ENCODE peak calls at places on chromosomes 16 and 17, in four cellular contexts. One of them, this sample, is unnamed.

GRCh38 chr17:41678907-41679739 is 9.6 kb upstream of the EIF1 start:
- DNase-seq in GM12892: no peak
- DNase-seq in GM23248: peak; percentile 66
- DNase-seq in T-helper 1 cell: peak; percentile 96
- DNase-seq in this sample: peak; percentile 30

GRCh38 chr16:66295761-66296546 is 70.5 kb upstream of the CDH5 start:
- DNase-seq in GM12892: no peak
- DNase-seq in GM23248: no peak
- DNase-seq in T-helper 1 cell: no peak
- DNase-seq in this sample: no peak

GRCh38 chr16:9542165-9542755 is 450.8 kb downstream of the HAPSTR1 start:
- DNase-seq in GM12892: no peak
- DNase-seq in GM23248: no peak
- DNase-seq in T-helper 1 cell: no peak
- DNase-seq in this sample: no peak

GRCh38 chr17:48102700-48103378 is 1.6 kb upstream of the CBX1 start:
- DNase-seq in GM12892: no peak
- DNase-seq in GM23248: no peak
- DNase-seq in T-helper 1 cell: peak; percentile 53
- DNase-seq in this sample: no peak

GRCh38 chr17:1888741-1889140 is 58.9 kb downstream of the RPA1 start:
- DNase-seq in GM12892: no peak
- DNase-seq in GM23248: no peak
- DNase-seq in T-helper 1 cell: no peak
- DNase-seq in this sample: no peak

GRCh38 chr17:82043507-82043906 is 6.0 kb upstream of the DCXR start:
- DNase-seq in GM12892: no peak
- DNase-seq in GM23248: no peak
- DNase-seq in T-helper 1 cell: no peak
- DNase-seq in this sample: no peak

GRCh38 chr17:62966426-62967110 is 533 bp downstream of the TANC2 start:
- DNase-seq in GM12892: no peak
- DNase-seq in GM23248: peak; percentile 60
- DNase-seq in T-helper 1 cell: peak; percentile 4
- DNase-seq in this sample: peak; percentile 67

GRCh38 chr16:80369559-80369958 is 171.2 kb upstream of the DYNLRB2 start:
- DNase-seq in GM12892: no peak
- DNase-seq in GM23248: peak; percentile 78
- DNase-seq in T-helper 1 cell: no peak
- DNase-seq in this sample: peak; percentile 74

GRCh38 chr16:17302213-17302612 is 168.5 kb downstream of the XYLT1 start:
- DNase-seq in GM12892: no peak
- DNase-seq in GM23248: no peak
- DNase-seq in T-helper 1 cell: no peak
- DNase-seq in this sample: no peak

GRCh38 chr17:5591966-5592365 is 7.7 kb upstream of the NLRP1 start:
- DNase-seq in GM12892: no peak
- DNase-seq in GM23248: no peak
- DNase-seq in T-helper 1 cell: no peak
- DNase-seq in this sample: no peak

GRCh38 chr17:5605452-5605851 is 21.1 kb upstream of the NLRP1 start:
- DNase-seq in GM12892: no peak
- DNase-seq in GM23248: no peak
- DNase-seq in T-helper 1 cell: no peak
- DNase-seq in this sample: no peak

GRCh38 chr17:29584452-29585079 is 4.9 kb downstream of the GIT1 start:
- DNase-seq in GM12892: no peak
- DNase-seq in GM23248: no peak
- DNase-seq in T-helper 1 cell: no peak
- DNase-seq in this sample: no peak

GRCh38 chr17:67995568-67996191 is 589 bp downstream of the C17orf58 start:
- DNase-seq in GM12892: peak; percentile 27
- DNase-seq in GM23248: peak; percentile 53
- DNase-seq in T-helper 1 cell: peak; percentile 5
- DNase-seq in this sample: peak; percentile 62

This sample was measured in adipocyte.